ENCODE peak calls at places on chromosomes 11 and 22, in five cellular contexts. Z is K562; U is esophagus muscularis mucosa; J is CD4-positive, alpha-beta memory T cell; T is CD8-positive, alpha-beta T cell. F is an unnamed sample.

GRCh38 chr22:19463491-19464469 is 15.2 kb downstream of the UFD1 start:
- DNase-seq in Z (no peak), U (no peak), J (no peak), T (no peak), F (no peak)

GRCh38 chr11:104005234-104005855 is 31.1 kb upstream of the DDI1 start:
- DNase-seq in Z (no peak), U (no peak), J (no peak), T (no peak), F (no peak)

GRCh38 chr11:43944761-43945311 is 2.4 kb downstream of the C11orf96 start:
- DNase-seq in Z (peak), U (no peak), J (peak), T (peak), F (no peak)

GRCh38 chr11:2693271-2693833 is 6.4 kb downstream of the KCNQ1OT1 start:
- DNase-seq in Z (no peak), U (no peak), J (no peak), T (no peak), F (no peak)

GRCh38 chr11:26186389-26186788 is 145.5 kb upstream of the ANO3 start:
- DNase-seq in Z (no peak), U (no peak), J (no peak), T (no peak), F (no peak)

GRCh38 chr11:44681698-44682097 is 45.1 kb upstream of the TSPAN18 start:
- DNase-seq in Z (no peak), U (no peak), J (no peak), T (no peak), F (no peak)

GRCh38 chr11:74672332-74672955 is 58.8 kb downstream of the CHRDL2 start:
- DNase-seq in Z (peak), U (peak), J (no peak), T (no peak), F (no peak)

GRCh38 chr11:61019818-61020405 is 48.4 kb downstream of the CD6 start:
- DNase-seq in Z (no peak), U (no peak), J (no peak), T (no peak), F (no peak)

GRCh38 chr11:94128171-94128745 is 383 bp upstream of the PANX1 start:
- DNase-seq in Z (no peak), U (no peak), J (no peak), T (no peak), F (peak)

GRCh38 chr22:19680911-19681862 is 33.1 kb upstream of the SEPTIN5 start:
- DNase-seq in Z (no peak), U (no peak), J (no peak), T (no peak), F (no peak)

GRCh38 chr11:99822846-99823565 is 802.3 kb downstream of the CNTN5 start:
- DNase-seq in Z (no peak), U (no peak), J (no peak), T (no peak), F (no peak)

DNA sequence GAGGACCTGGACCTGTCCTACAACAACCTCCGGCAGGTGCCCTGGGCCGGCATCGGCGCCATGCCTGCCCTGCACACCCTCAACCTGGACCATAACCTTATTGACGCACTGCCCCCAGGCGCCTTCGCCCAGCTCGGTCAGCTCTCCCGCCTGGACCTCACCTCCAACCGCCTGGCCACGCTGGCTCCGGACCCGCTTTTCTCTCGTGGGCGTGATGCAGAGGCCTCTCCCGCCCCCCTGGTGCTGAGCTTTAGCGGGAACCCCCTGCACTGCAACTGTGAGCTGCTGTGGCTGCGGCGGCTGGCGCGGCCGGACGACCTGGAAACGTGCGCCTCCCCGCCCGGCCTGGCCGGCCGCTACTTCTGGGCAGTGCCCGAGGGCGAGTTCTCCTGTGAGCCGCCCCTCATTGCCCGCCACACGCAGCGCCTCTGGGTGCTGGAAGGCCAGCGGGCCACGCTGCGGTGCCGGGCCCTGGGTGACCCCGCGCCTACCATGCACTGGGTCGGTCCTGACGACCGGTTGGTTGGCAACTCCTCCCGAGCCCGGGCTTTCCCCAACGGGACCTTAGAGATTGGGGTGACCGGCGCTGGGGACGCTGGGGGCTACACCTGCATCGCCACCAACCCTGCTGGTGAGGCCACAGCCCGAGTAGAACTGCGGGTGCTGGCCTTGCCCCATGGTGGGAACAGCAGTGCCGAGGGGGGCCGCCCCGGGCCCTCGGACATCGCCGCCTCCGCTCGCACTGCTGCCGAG is 1.5 kb downstream of the LRFN4 start:
- DNase-seq in Z (no peak), U (no peak), J (no peak), T (no peak), F (no peak)
- H3K4me3 ChIP-seq in Z (peak), U (no peak), J (no peak), T (no peak), F (no peak)

GRCh38 chr11:118911880-118912741 is 13.6 kb downstream of the BCL9L start:
- DNase-seq in Z (peak), U (peak), J (no peak), T (peak), F (no peak)

GRCh38 chr11:118912742-118913410 is 12.8 kb downstream of the BCL9L start:
- DNase-seq in Z (no peak), U (no peak), J (no peak), T (no peak), F (no peak)

GRCh38 chr11:118910309-118911112 is 15.2 kb downstream of the BCL9L start:
- DNase-seq in Z (peak), U (no peak), J (peak), T (peak), F (no peak)

GRCh38 chr11:118909619-118910308 is 16.0 kb downstream of the BCL9L start:
- DNase-seq in Z (no peak), U (no peak), J (no peak), T (no peak), F (no peak)

DNA sequence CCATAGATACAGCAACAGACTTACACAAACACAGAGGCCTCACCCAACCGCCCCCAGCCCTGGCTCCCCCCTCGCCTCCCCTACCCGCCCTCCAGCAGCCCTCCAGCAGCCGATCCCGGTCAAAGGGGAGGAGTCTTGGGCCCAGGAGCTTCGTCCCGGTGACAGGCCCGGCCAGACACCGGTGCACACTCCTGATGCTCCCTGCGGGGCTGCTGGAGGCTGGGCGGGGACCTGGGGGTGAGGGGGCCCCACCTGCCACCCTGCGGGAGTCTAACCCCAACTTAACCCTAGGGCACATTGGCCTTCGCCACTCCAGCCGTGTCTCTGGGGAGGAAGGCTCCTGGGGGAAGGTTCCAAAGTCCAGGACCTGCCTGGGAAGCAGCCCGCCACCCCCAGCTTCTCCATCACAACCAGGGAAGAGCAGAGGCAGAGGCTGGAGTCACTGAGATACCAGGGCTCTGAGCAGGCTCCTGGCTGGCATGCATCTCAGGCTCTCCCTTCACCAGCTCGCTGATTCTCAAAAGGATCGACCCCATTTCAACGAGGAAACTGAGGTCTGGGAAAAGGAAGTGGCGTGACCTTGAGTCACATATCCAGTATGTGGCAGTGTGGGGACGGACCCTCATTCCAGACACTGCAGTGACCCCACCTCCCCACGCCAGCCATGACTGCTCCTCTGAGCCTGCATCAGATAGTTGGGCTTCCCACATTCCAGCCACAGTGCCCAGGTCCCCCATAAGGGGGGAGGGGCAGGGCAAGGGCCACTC is 14.4 kb downstream of the BCL9L start:
- DNase-seq in Z (peak), U (no peak), J (no peak), T (no peak), F (no peak)
- H3K4me3 ChIP-seq in Z (peak), U (peak), J (peak), T (peak), F (no peak)

GRCh38 chr11:96278039-96278897 is 64.7 kb downstream of the MAML2 start:
- DNase-seq in Z (no peak), U (no peak), J (no peak), T (no peak), F (no peak)

GRCh38 chr11:96276836-96277235 is 66.2 kb downstream of the MAML2 start:
- DNase-seq in Z (no peak), U (no peak), J (no peak), T (no peak), F (no peak)

GRCh38 chr11:96277696-96278038 is 65.3 kb downstream of the MAML2 start:
- DNase-seq in Z (no peak), U (no peak), J (no peak), T (no peak), F (no peak)

GRCh38 chr11:96273507-96273906 is 69.5 kb downstream of the MAML2 start:
- DNase-seq in Z (no peak), U (no peak), J (no peak), T (no peak), F (no peak)

DNA sequence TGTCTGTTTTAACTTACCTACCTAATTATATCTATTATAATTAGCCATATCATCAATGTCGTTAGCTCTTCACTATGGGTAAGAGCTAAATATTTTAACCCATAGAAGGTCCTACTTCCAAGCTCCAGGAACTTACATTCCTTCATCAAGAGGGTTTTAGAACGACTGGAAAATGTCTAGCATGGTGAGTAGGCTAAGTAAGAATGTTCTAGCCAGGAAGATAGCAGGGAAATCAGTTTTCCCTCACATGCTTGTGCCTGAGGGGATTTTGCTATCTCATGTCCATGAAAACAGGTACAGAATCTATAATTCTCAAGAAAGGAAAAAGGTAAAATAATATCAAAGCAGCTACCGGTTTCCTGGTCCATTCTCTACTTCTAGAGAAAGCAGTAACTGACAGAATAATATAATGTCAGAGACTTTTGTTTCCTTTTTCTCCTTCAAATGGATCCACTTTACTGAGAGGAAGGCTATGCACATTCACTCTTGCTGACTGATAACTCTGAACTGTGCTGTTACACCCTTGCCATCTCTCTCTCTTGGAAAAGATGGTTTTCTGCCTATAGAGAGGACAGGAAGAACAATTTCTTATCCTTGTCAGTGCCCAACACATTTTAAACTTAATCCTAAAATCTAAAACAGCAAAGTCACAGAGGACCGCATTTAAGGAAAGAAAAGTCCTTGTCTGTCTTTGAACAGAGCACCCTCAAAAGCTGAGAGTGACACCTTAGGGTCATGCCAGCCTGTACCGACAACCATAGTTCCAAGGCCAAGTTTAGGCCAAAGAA is 67.0 kb downstream of the MAML2 start:
- DNase-seq in Z (no peak), U (no peak), J (no peak), T (no peak), F (no peak)
- H3K4me3 ChIP-seq in Z (no peak), U (no peak), J (no peak), T (no peak), F (no peak)

DNA sequence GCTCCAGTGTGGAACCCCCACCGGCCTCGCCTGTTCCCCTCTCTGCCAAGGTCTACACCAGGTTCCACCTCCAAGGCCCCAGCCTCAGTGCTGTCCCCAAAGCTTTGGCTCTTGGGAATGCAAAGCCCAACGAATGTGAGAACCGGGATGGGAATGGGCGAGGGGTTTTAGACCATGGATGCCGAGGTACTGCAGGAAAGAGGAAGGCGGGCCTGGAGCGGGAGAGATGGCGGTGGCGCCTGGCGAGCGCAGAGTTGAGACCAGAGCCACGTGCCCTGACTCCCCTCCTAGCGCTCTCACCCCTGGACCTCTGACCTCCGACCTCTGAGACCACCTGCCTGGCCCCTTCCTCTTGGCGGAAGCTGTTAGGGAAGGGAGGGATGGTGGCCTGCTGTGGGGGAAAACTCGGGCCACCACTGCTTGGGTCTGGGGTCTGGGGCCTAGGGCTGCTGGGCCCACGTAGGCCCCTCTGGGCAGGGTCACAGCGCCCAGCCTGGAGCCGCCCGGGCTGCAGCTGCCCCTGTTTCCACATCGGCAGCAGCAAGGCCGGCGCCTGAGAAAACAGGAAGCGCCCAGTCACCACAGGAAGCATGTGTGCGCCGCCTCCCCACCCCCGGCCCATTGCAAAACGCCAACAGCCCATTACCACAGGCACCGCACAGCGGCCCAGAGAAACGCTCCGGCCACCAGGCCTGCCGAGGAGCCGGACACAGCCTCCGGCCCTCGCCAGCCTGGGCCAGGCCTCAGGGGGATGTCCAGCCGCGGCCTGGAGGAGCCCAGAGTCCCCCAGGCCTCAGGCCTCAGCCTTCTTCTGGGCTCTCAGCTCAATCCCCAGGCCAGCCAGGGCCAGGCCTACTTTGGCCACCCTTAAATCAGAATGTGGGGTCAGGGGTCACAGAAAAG is 13.8 kb upstream of the SLC39A13 start:
- DNase-seq in Z (peak), U (no peak), J (peak), T (peak), F (peak)
- H3K4me3 ChIP-seq in Z (no peak), U (peak), J (peak), T (peak), F (peak)

GRCh38 chr11:102400603-102401002 is 52.0 kb downstream of the TMEM123 start:
- DNase-seq in Z (no peak), U (no peak), J (no peak), T (no peak), F (no peak)
- H3K4me3 ChIP-seq in Z (no peak), U (no peak), J (no peak), T (no peak), F (no peak)